ENCODE peak calls at places on chromosomes 6 and 20, in eight cellular contexts. One of them, this sample, is unnamed.

GRCh38 chr6:78243519-78243918 is 590.7 kb downstream of the MEI4 start:
- DNase-seq in OCI-LY7: no peak
- DNase-seq in endothelial cell of umbilical vein: peak
- DNase-seq in hepatocyte: peak
- DNase-seq in IMR-90: peak
- DNase-seq in GM23338: no peak
- DNase-seq in neuronal stem cell: no peak
- DNase-seq in SK-N-SH: peak
- DNase-seq in this sample: peak

GRCh38 chr6:110628330-110628729 is 151.9 kb upstream of the SLC22A16 start:
- DNase-seq in OCI-LY7: no peak
- DNase-seq in endothelial cell of umbilical vein: no peak
- DNase-seq in hepatocyte: no peak
- DNase-seq in IMR-90: peak
- DNase-seq in GM23338: no peak
- DNase-seq in neuronal stem cell: no peak
- DNase-seq in SK-N-SH: no peak
- DNase-seq in this sample: peak

GRCh38 chr6:16770701-16771569 is 9.7 kb upstream of the ATXN1 start:
- DNase-seq in OCI-LY7: peak
- DNase-seq in endothelial cell of umbilical vein: peak
- DNase-seq in hepatocyte: peak
- DNase-seq in IMR-90: peak
- DNase-seq in GM23338: peak
- DNase-seq in neuronal stem cell: peak
- DNase-seq in SK-N-SH: peak
- DNase-seq in this sample: peak

GRCh38 chr6:121597654-121598053 is 162.2 kb downstream of the GJA1 start:
- DNase-seq in OCI-LY7: no peak
- DNase-seq in endothelial cell of umbilical vein: no peak
- DNase-seq in hepatocyte: no peak
- DNase-seq in IMR-90: peak
- DNase-seq in GM23338: no peak
- DNase-seq in neuronal stem cell: no peak
- DNase-seq in SK-N-SH: no peak
- DNase-seq in this sample: peak

GRCh38 chr6:48111575-48111974 is 578 bp upstream of the PTCHD4 start:
- DNase-seq in OCI-LY7: no peak
- DNase-seq in endothelial cell of umbilical vein: no peak
- DNase-seq in hepatocyte: no peak
- DNase-seq in IMR-90: peak
- DNase-seq in GM23338: peak
- DNase-seq in neuronal stem cell: no peak
- DNase-seq in SK-N-SH: no peak
- DNase-seq in this sample: no peak

GRCh38 chr6:137210903-137211302 is 8.3 kb downstream of the IFNGR1 start:
- DNase-seq in OCI-LY7: no peak
- DNase-seq in endothelial cell of umbilical vein: peak
- DNase-seq in hepatocyte: no peak
- DNase-seq in IMR-90: peak
- DNase-seq in GM23338: no peak
- DNase-seq in neuronal stem cell: no peak
- DNase-seq in SK-N-SH: no peak
- DNase-seq in this sample: peak

GRCh38 chr6:30591008-30591407 is 19.8 kb downstream of the ABCF1 start:
- DNase-seq in OCI-LY7: no peak
- DNase-seq in endothelial cell of umbilical vein: peak
- DNase-seq in hepatocyte: peak
- DNase-seq in IMR-90: peak
- DNase-seq in GM23338: no peak
- DNase-seq in neuronal stem cell: no peak
- DNase-seq in SK-N-SH: no peak
- DNase-seq in this sample: peak

GRCh38 chr6:129683606-129684322 is 26.2 kb downstream of the ARHGAP18 start:
- DNase-seq in OCI-LY7: peak
- DNase-seq in endothelial cell of umbilical vein: peak
- DNase-seq in hepatocyte: peak
- DNase-seq in IMR-90: peak
- DNase-seq in GM23338: no peak
- DNase-seq in neuronal stem cell: no peak
- DNase-seq in SK-N-SH: peak
- DNase-seq in this sample: peak

GRCh38 chr20:61779176-61779965 is 286.3 kb downstream of the TAF4 start:
- DNase-seq in OCI-LY7: no peak
- DNase-seq in endothelial cell of umbilical vein: no peak
- DNase-seq in hepatocyte: no peak
- DNase-seq in IMR-90: no peak
- DNase-seq in GM23338: no peak
- DNase-seq in neuronal stem cell: no peak
- DNase-seq in SK-N-SH: no peak
- DNase-seq in this sample: no peak

GRCh38 chr20:19929749-19930148 is 87.4 kb upstream of the NAA20 start:
- DNase-seq in OCI-LY7: no peak
- DNase-seq in endothelial cell of umbilical vein: no peak
- DNase-seq in hepatocyte: peak
- DNase-seq in IMR-90: peak
- DNase-seq in GM23338: no peak
- DNase-seq in neuronal stem cell: no peak
- DNase-seq in SK-N-SH: no peak
- DNase-seq in this sample: peak

GRCh38 chr6:158002951-158003853 is 21.5 kb downstream of the SYNJ2 start:
- DNase-seq in OCI-LY7: no peak
- DNase-seq in endothelial cell of umbilical vein: peak
- DNase-seq in hepatocyte: peak
- DNase-seq in IMR-90: peak
- DNase-seq in GM23338: no peak
- DNase-seq in neuronal stem cell: no peak
- DNase-seq in SK-N-SH: no peak
- DNase-seq in this sample: peak

GRCh38 chr6:76814496-76815458 is 648.5 kb downstream of the HTR1B start:
- DNase-seq in OCI-LY7: no peak
- DNase-seq in endothelial cell of umbilical vein: no peak
- DNase-seq in hepatocyte: peak
- DNase-seq in IMR-90: no peak
- DNase-seq in GM23338: no peak
- DNase-seq in neuronal stem cell: no peak
- DNase-seq in SK-N-SH: no peak
- DNase-seq in this sample: peak

GRCh38 chr20:48783533-48784272 is 44.1 kb downstream of the PREX1 start:
- DNase-seq in OCI-LY7: peak
- DNase-seq in endothelial cell of umbilical vein: no peak
- DNase-seq in hepatocyte: no peak
- DNase-seq in IMR-90: peak
- DNase-seq in GM23338: no peak
- DNase-seq in neuronal stem cell: no peak
- DNase-seq in SK-N-SH: no peak
- DNase-seq in this sample: peak

GRCh38 chr20:47040506-47041125 is 146.0 kb downstream of the EYA2 start:
- DNase-seq in OCI-LY7: no peak
- DNase-seq in endothelial cell of umbilical vein: no peak
- DNase-seq in hepatocyte: no peak
- DNase-seq in IMR-90: no peak
- DNase-seq in GM23338: no peak
- DNase-seq in neuronal stem cell: no peak
- DNase-seq in SK-N-SH: no peak
- DNase-seq in this sample: no peak

GRCh38 chr6:170374571-170375444 is 68.2 kb downstream of the FAM120B start:
- DNase-seq in OCI-LY7: no peak
- DNase-seq in endothelial cell of umbilical vein: no peak
- DNase-seq in hepatocyte: no peak
- DNase-seq in IMR-90: peak
- DNase-seq in GM23338: no peak
- DNase-seq in neuronal stem cell: no peak
- DNase-seq in SK-N-SH: no peak
- DNase-seq in this sample: no peak

GRCh38 chr6:38589367-38589720 is 50.4 kb downstream of the BTBD9 start:
- DNase-seq in OCI-LY7: no peak
- DNase-seq in endothelial cell of umbilical vein: no peak
- DNase-seq in hepatocyte: no peak
- DNase-seq in IMR-90: no peak
- DNase-seq in GM23338: no peak
- DNase-seq in neuronal stem cell: no peak
- DNase-seq in SK-N-SH: no peak
- DNase-seq in this sample: no peak

GRCh38 chr20:48679603-48680002 is 148.2 kb downstream of the PREX1 start:
- DNase-seq in OCI-LY7: peak
- DNase-seq in endothelial cell of umbilical vein: no peak
- DNase-seq in hepatocyte: peak
- DNase-seq in IMR-90: no peak
- DNase-seq in GM23338: peak
- DNase-seq in neuronal stem cell: no peak
- DNase-seq in SK-N-SH: no peak
- DNase-seq in this sample: no peak

GRCh38 chr6:156776470-156776840 is 723 bp upstream of the ARID1B start:
- DNase-seq in OCI-LY7: peak
- DNase-seq in endothelial cell of umbilical vein: no peak
- DNase-seq in hepatocyte: peak
- DNase-seq in IMR-90: peak
- DNase-seq in GM23338: no peak
- DNase-seq in neuronal stem cell: no peak
- DNase-seq in SK-N-SH: peak
- DNase-seq in this sample: peak
- H3K4me3 ChIP-seq in OCI-LY7: peak
- H3K4me3 ChIP-seq in endothelial cell of umbilical vein: peak
- H3K4me3 ChIP-seq in hepatocyte: peak
- H3K4me3 ChIP-seq in IMR-90: peak
- H3K4me3 ChIP-seq in GM23338: peak
- H3K4me3 ChIP-seq in neuronal stem cell: peak
- H3K4me3 ChIP-seq in SK-N-SH: peak
- H3K4me3 ChIP-seq in this sample: peak

DNA sequence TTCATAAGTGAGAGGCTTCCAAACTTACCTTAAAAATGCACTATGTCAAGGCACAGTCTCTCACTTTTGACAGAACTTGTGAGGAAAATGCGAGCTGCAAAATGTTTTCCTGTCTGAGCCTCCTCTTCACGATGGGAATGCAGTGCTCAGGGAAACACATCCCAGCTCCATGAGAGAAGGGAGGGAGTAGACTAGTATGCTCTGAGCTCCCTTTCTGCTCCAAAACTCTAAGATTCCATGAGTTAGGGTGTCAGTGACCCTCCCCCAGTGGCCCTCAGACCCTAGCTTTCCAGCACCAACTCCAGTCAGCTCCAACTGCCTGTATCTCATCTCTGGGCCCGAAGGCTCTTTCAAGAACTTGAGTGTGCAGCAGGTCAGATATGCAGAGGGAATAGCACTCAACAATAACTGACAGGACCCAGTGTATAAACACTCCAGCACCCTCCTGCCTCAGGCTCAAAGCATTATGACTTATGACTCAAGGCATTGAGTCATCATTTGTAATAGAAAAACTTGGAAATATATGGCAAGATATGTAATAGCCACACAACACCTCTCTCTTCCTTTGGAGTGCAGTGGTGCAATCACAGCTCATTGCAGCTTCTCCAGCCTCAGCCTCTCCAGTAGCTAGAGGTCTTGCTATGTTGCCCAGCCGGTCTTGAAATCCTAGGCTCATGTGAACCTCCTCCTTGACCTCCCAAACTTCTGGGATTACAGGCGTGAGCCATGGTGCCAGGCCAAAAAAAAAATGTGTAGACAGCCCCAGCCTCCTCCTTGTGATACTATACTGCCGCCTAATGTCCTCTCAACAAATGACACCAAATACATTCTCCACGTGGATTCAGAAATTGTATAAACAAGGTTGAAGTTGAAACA is 16.7 kb upstream of the ENTPD6 start:
- DNase-seq in OCI-LY7: peak
- DNase-seq in endothelial cell of umbilical vein: peak
- DNase-seq in hepatocyte: peak
- DNase-seq in IMR-90: peak
- DNase-seq in GM23338: peak
- DNase-seq in neuronal stem cell: peak
- DNase-seq in SK-N-SH: peak
- DNase-seq in this sample: peak
- H3K4me2 ChIP-seq in OCI-LY7: no peak
- H3K4me2 ChIP-seq in endothelial cell of umbilical vein: no peak
- H3K4me2 ChIP-seq in hepatocyte: no peak
- H3K4me2 ChIP-seq in IMR-90: no peak
- H3K4me2 ChIP-seq in GM23338: no peak
- H3K4me2 ChIP-seq in neuronal stem cell: no peak
- H3K4me2 ChIP-seq in SK-N-SH: peak
- H3K4me2 ChIP-seq in this sample: no peak

DNA sequence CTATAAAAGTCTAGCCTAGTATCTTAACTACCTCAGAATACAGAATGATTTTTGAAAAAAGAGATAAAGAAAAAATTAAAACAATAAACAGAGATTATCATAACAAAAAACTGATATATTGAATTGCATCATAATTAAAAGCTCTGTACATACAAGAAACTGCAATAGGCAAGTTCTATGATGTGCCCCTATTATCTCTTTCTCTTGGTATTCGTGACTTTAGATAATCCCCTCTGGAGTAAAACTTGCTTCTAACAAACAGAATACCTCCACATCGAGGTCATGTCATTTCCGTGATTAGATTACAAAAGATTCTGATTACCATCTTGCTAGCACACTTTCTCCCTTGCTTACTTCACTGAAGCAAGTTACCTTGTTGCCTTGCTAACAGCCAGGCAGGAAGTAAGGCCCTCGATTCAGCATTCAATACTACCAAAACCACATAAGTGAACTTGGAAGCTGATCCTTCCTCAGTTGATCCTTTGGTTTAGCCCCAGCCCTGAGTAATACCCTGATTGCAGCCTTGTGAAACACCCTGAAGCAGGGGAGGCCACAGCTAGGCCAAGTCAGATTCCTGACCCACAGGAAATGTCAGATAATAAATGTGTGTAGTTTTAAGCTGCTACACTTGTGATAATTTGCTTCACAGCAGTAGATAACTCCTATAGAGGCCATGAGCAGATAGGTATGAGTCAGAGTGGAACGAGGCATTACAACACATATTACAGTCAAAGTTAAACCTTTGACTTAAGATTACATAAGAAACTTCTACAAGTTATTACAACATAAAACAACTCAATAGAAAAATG is 53.7 kb upstream of the TMX4 start:
- DNase-seq in OCI-LY7: no peak
- DNase-seq in endothelial cell of umbilical vein: peak
- DNase-seq in hepatocyte: peak
- DNase-seq in IMR-90: peak
- DNase-seq in GM23338: peak
- DNase-seq in neuronal stem cell: no peak
- DNase-seq in SK-N-SH: no peak
- DNase-seq in this sample: peak
- H3K4me3 ChIP-seq in OCI-LY7: no peak
- H3K4me3 ChIP-seq in endothelial cell of umbilical vein: no peak
- H3K4me3 ChIP-seq in hepatocyte: no peak
- H3K4me3 ChIP-seq in IMR-90: no peak
- H3K4me3 ChIP-seq in GM23338: no peak
- H3K4me3 ChIP-seq in neuronal stem cell: no peak
- H3K4me3 ChIP-seq in SK-N-SH: no peak
- H3K4me3 ChIP-seq in this sample: no peak

DNA sequence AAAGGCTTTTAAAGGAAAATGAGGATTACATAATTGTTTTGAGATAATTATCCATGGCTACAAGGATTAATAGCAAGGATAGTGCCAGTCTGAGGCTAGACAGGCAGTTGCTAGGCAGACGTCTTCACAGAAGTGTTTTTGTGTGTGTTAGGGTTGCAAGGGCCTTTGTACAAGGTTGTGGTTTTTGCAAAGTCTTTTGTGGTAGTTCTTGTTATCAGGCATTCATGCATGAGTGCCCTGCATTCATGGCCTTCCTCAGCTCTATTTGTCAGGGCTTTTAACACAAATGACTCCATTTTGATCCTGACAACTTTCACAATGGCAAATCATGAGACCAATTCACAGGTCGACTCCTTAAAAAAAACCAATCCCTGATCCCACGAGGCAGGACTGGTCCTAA is 68.1 kb upstream of the TXNDC5 start:
- DNase-seq in OCI-LY7: peak
- DNase-seq in endothelial cell of umbilical vein: no peak
- DNase-seq in hepatocyte: no peak
- DNase-seq in IMR-90: no peak
- DNase-seq in GM23338: no peak
- DNase-seq in neuronal stem cell: peak
- DNase-seq in SK-N-SH: no peak
- DNase-seq in this sample: no peak
- H3K4me2 ChIP-seq in OCI-LY7: peak
- H3K4me2 ChIP-seq in endothelial cell of umbilical vein: no peak
- H3K4me2 ChIP-seq in hepatocyte: no peak
- H3K4me2 ChIP-seq in IMR-90: no peak
- H3K4me2 ChIP-seq in GM23338: no peak
- H3K4me2 ChIP-seq in neuronal stem cell: no peak
- H3K4me2 ChIP-seq in SK-N-SH: no peak
- H3K4me2 ChIP-seq in this sample: no peak